ENCODE peak calls at places on chromosomes 4 and X, in five cellular contexts. M, D, C, V and W are unnamed samples.

GRCh38 chr4:75370582-75370981 is 143.6 kb downstream of the RCHY1 start:
- DNase-seq in M (no peak), D (no peak), C (no peak), V (no peak), W (no peak)

GRCh38 chr4:135277980-135278315 is 1076.4 kb upstream of the PABPC4L start:
- DNase-seq in M (no peak), D (no peak), C (peak; percentile 8), V (no peak), W (no peak)

GRCh38 chr4:124499266-124499665 is 213.3 kb downstream of the ANKRD50 start:
- DNase-seq in M (no peak), D (no peak), C (peak; percentile 7), V (peak; percentile 20), W (peak; percentile 9)

GRCh38 chr4:56843421-56843899 is 22.0 kb upstream of the SPINK2 start:
- DNase-seq in M (no peak), D (no peak), C (peak; percentile 8), V (no peak), W (peak; percentile 61)

GRCh38 chrX:78024349-78025108 is 55.1 kb upstream of the PGAM4 start:
- DNase-seq in M (peak; percentile 2), D (no peak), C (peak; percentile 2), V (peak; percentile 14), W (no peak)

GRCh38 chr4:152045781-152046571 is 285.2 kb upstream of the GATB start:
- DNase-seq in M (no peak), D (peak; percentile 75), C (peak; percentile 17), V (peak; percentile 61), W (peak; percentile 79)

GRCh38 chrX:96655947-96656623 is 28.6 kb upstream of the DIAPH2 start:
- DNase-seq in M (no peak), D (no peak), C (no peak), V (no peak), W (no peak)

GRCh38 chr4:5212255-5213032 is 161.2 kb downstream of the STK32B start:
- DNase-seq in M (no peak), D (no peak), C (no peak), V (no peak), W (no peak)

GRCh38 chr4:52038109-52038912 is at the start of gene SGCB:
- DNase-seq in M (peak; percentile 31), D (peak; percentile 93), C (peak; percentile 30), V (peak; percentile 56), W (peak; percentile 74)

GRCh38 chrX:13790206-13791131 is 26.4 kb downstream of the GPM6B start:
- DNase-seq in M (no peak), D (no peak), C (no peak), V (peak; percentile 7), W (no peak)

GRCh38 chr4:89753601-89754066 is 83.3 kb downstream of the SNCA start:
- DNase-seq in M (peak; percentile 95), D (no peak), C (peak; percentile 98), V (peak; percentile 97), W (no peak)

GRCh38 chr4:113057891-113058290 is 8.4 kb downstream of the ANK2 start:
- DNase-seq in M (no peak), D (no peak), C (peak; percentile 12), V (peak; percentile 66), W (no peak)

GRCh38 chr4:118877797-118878196 is 10.9 kb upstream of the SYNPO2 start:
- DNase-seq in M (no peak), D (no peak), C (no peak), V (no peak), W (no peak)

GRCh38 chrX:37685452-37686347 is at the start of gene XK:
- DNase-seq in M (no peak), D (peak; percentile 62), C (peak; percentile 7), V (peak; percentile 20), W (peak; percentile 25)

GRCh38 chr4:102627831-102628523 is 126.8 kb downstream of the NFKB1 start:
- DNase-seq in M (peak; percentile 79), D (no peak), C (no peak), V (peak; percentile 85), W (no peak)

GRCh38 chrX:133865761-133866470 is 119.5 kb downstream of the GPC3 start:
- DNase-seq in M (no peak), D (no peak), C (no peak), V (no peak), W (no peak)

GRCh38 chrX:150450519-150451177 is 87.5 kb downstream of the MAMLD1 start:
- DNase-seq in M (no peak), D (no peak), C (no peak), V (no peak), W (no peak)

GRCh38 chrX:155819966-155820491 is 61.1 kb upstream of the VAMP7 start:
- DNase-seq in M (peak; percentile 85), D (peak; percentile 55), C (peak; percentile 82), V (peak; percentile 79), W (peak; percentile 88)

DNA sequence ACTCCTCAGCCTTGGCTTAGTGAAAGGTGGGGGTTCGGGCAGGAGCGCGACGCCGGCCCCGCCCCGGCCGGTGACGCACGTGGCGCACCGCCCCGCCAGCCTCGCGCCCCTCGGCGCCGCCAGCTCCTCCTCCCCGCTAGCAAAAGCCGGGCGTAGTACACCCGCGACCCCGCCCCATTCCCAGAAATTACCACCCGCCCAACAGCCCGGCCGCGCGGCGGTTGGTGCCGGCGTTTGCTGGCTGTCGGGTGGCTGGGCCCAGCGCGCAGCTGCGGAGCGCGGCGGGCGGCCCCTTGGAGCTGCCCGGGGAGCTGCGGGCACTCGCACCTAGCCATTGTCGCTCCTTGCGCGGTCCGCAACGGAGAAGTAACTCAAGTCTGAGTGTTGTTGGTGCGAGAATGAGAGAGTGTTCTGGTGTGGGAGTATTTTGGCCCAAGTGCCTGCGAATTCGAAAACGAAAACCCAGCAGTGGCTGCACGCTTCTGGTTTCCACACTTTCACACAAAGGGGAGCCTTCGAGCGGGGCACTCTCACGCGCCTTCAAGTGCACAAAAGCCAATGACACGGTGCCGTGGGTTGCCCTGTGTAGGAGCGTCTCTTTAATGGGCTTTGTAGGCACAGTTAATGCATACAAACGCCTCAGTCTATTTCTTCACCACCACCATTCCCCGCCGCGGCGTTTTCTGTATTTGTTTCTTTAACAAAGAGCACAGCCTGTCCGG is 1.0 kb upstream of the ELF2 start:
- DNase-seq in M (peak; percentile 91), D (peak; percentile 96), C (peak; percentile 96), V (peak; percentile 94), W (peak; percentile 97)
- TF ChIP-seq CTCF in M (no peak), D (no peak), C (no peak), V (no peak), W (no peak)

GRCh38 chr4:69057620-69058409 is 38.5 kb upstream of the UGT2B7 start:
- DNase-seq in M (peak; percentile 25), D (no peak), C (peak; percentile 34), V (peak; percentile 30), W (peak; percentile 48)

GRCh38 chr4:69064391-69064790 is 31.9 kb upstream of the UGT2B7 start:
- DNase-seq in M (no peak), D (no peak), C (no peak), V (no peak), W (no peak)

GRCh38 chr4:69058410-69059059 is 37.7 kb upstream of the UGT2B7 start:
- DNase-seq in M (no peak), D (no peak), C (no peak), V (no peak), W (no peak)

GRCh38 chr4:69056921-69057562 is 39.2 kb upstream of the UGT2B7 start:
- DNase-seq in M (peak; percentile 10), D (no peak), C (no peak), V (peak; percentile 37), W (peak; percentile 5)

GRCh38 chr4:69060651-69061308 is 35.5 kb upstream of the UGT2B7 start:
- DNase-seq in M (no peak), D (no peak), C (peak; percentile 36), V (no peak), W (no peak)
- TF ChIP-seq CTCF in M (peak; percentile 23), D (no peak), C (peak; percentile 40), V (no peak), W (no peak)

GRCh38 chrX:12403474-12404082 is 265.3 kb downstream of the FRMPD4 start:
- DNase-seq in M (peak; percentile 26), D (no peak), C (no peak), V (no peak), W (no peak)
- TF ChIP-seq CTCF in M (no peak), D (no peak), C (no peak), V (no peak), W (no peak)

GRCh38 chrX:11678174-11678573 is 12.5 kb upstream of the ARHGAP6 start:
- DNase-seq in M (no peak), D (peak; percentile 13), C (peak; percentile 14), V (no peak), W (peak; percentile 10)
- TF ChIP-seq CTCF in M (peak; percentile 11), D (no peak), C (peak; percentile 33), V (peak; percentile 43), W (peak; percentile 41)

GRCh38 chrX:18769364-18769763 is 61.9 kb downstream of the PPEF1 start:
- DNase-seq in M (no peak), D (no peak), C (no peak), V (no peak), W (no peak)

GRCh38 chrX:18769812-18770573 is 62.5 kb downstream of the PPEF1 start:
- DNase-seq in M (no peak), D (no peak), C (peak; percentile 37), V (peak; percentile 4), W (peak; percentile 57)
- TF ChIP-seq CTCF in M (no peak), D (no peak), C (no peak), V (no peak), W (no peak)

GRCh38 chrX:34915463-34916225 is 27.0 kb upstream of the FAM47B start:
- DNase-seq in M (no peak), D (no peak), C (no peak), V (no peak), W (no peak)

GRCh38 chrX:34917146-34917545 is 25.4 kb upstream of the FAM47B start:
- DNase-seq in M (peak; percentile 7), D (no peak), C (peak; percentile 6), V (no peak), W (no peak)

GRCh38 chrX:34918091-34918736 is 24.4 kb upstream of the FAM47B start:
- DNase-seq in M (peak; percentile 66), D (no peak), C (peak; percentile 26), V (peak; percentile 61), W (peak; percentile 35)

DNA sequence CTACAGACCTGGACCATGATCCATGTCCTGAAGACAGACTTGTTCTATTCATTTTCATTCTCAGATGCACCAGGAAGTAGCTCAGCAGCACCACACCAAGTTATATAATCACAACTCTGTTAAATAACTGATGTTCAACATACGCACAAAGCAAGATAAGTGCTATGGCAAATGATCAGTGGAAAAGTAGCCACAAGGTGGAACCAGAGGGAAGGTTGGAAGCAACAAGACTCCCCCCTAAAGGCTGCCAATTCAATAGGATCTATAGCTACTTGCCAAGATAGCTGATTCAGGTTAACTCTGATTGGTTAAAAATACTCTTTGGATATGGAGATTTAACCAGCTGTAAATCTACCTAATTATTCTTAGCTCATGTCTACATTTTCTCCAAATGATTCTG is 23.7 kb upstream of the FAM47B start:
- DNase-seq in M (peak; percentile 75), D (no peak), C (peak; percentile 20), V (peak; percentile 57), W (peak; percentile 74)
- TF ChIP-seq CTCF in M (peak; percentile 53), D (peak; percentile 5), C (peak; percentile 33), V (peak; percentile 53), W (peak; percentile 48)

DNA sequence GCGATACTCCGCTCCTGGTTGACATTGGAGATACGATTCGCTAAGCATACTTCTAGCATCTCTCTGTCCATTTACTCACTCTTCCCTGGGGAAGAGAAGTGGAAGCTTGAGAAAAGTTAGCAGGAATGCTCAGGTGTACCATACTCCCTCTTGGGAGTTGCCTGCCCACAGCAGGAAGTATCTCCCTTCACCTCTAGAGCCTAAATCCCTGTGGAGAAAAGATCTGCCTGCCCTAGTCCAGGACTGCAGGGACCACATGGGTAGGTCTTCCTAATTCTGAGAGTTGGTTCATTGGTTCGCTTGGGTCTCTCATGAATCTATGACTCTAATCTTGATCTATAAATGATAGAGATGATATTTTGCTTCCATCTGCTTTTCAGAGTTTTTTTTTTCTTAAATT is 26.3 kb upstream of the MAPK10 start:
- DNase-seq in M (no peak), D (no peak), C (no peak), V (no peak), W (no peak)
- TF ChIP-seq CTCF in M (no peak), D (no peak), C (no peak), V (no peak), W (no peak)